ENCODE peak calls at places on chromosomes 5 and 9, in nine cellular contexts. One of them, this sample, is unnamed.

GRCh38 chr5:36660397-36661049 is 54.1 kb downstream of the SLC1A3 start:
- DNase-seq in uterus: no peak
- DNase-seq in stimulated activated naive CD8-positive, alpha-beta T cell treated with anti-CD3 and anti-CD28 coated beads, Interleukin-15, amount 100 ng/mL, for 72 hours: no peak
- DNase-seq in EL: no peak
- DNase-seq in HS-27A: no peak
- DNase-seq in NCI-H526: no peak
- DNase-seq in neural progenitor cell: no peak
- DNase-seq in AG04450: no peak
- DNase-seq in HTR-8/SVneo: no peak
- DNase-seq in this sample: no peak

GRCh38 chr5:88142801-88143692 is 125.6 kb downstream of the TMEM161B start:
- DNase-seq in EL: peak
- DNase-seq in uterus: peak
- DNase-seq in stimulated activated naive CD8-positive, alpha-beta T cell treated with anti-CD3 and anti-CD28 coated beads, Interleukin-15, amount 100 ng/mL, for 72 hours: no peak
- DNase-seq in AG04450: no peak
- DNase-seq in HTR-8/SVneo: no peak
- DNase-seq in NCI-H526: no peak
- DNase-seq in HS-27A: no peak
- DNase-seq in neural progenitor cell: peak
- DNase-seq in this sample: no peak

GRCh38 chr9:79617395-79617794 is 45.6 kb downstream of the TLE4 start:
- DNase-seq in stimulated activated naive CD8-positive, alpha-beta T cell treated with anti-CD3 and anti-CD28 coated beads, Interleukin-15, amount 100 ng/mL, for 72 hours: no peak
- DNase-seq in HS-27A: no peak
- DNase-seq in HTR-8/SVneo: no peak
- DNase-seq in AG04450: peak
- DNase-seq in NCI-H526: no peak
- DNase-seq in neural progenitor cell: no peak
- DNase-seq in EL: no peak
- DNase-seq in uterus: peak
- DNase-seq in this sample: no peak

GRCh38 chr5:41835625-41836024 is 34.6 kb downstream of the OXCT1 start:
- DNase-seq in NCI-H526: no peak
- DNase-seq in HTR-8/SVneo: peak
- DNase-seq in EL: peak
- DNase-seq in stimulated activated naive CD8-positive, alpha-beta T cell treated with anti-CD3 and anti-CD28 coated beads, Interleukin-15, amount 100 ng/mL, for 72 hours: no peak
- DNase-seq in uterus: peak
- DNase-seq in neural progenitor cell: peak
- DNase-seq in HS-27A: peak
- DNase-seq in AG04450: peak
- DNase-seq in this sample: no peak

GRCh38 chr5:168162464-168162863 is 129.0 kb upstream of the WWC1 start:
- DNase-seq in neural progenitor cell: peak
- DNase-seq in NCI-H526: peak
- DNase-seq in AG04450: no peak
- DNase-seq in EL: no peak
- DNase-seq in uterus: no peak
- DNase-seq in HTR-8/SVneo: no peak
- DNase-seq in HS-27A: no peak
- DNase-seq in stimulated activated naive CD8-positive, alpha-beta T cell treated with anti-CD3 and anti-CD28 coated beads, Interleukin-15, amount 100 ng/mL, for 72 hours: no peak
- DNase-seq in this sample: no peak

GRCh38 chr5:100709771-100710170 is 174.6 kb downstream of the FAM174A start:
- DNase-seq in uterus: no peak
- DNase-seq in HS-27A: no peak
- DNase-seq in HTR-8/SVneo: no peak
- DNase-seq in NCI-H526: no peak
- DNase-seq in neural progenitor cell: no peak
- DNase-seq in stimulated activated naive CD8-positive, alpha-beta T cell treated with anti-CD3 and anti-CD28 coated beads, Interleukin-15, amount 100 ng/mL, for 72 hours: no peak
- DNase-seq in AG04450: no peak
- DNase-seq in EL: no peak
- DNase-seq in this sample: no peak

GRCh38 chr9:686381-686813 is 155.1 kb upstream of the DMRT1 start:
- DNase-seq in HTR-8/SVneo: no peak
- DNase-seq in stimulated activated naive CD8-positive, alpha-beta T cell treated with anti-CD3 and anti-CD28 coated beads, Interleukin-15, amount 100 ng/mL, for 72 hours: no peak
- DNase-seq in NCI-H526: no peak
- DNase-seq in neural progenitor cell: no peak
- DNase-seq in HS-27A: no peak
- DNase-seq in EL: peak
- DNase-seq in uterus: peak
- DNase-seq in AG04450: no peak
- DNase-seq in this sample: no peak

GRCh38 chr5:83222906-83223305 is 145.6 kb downstream of the XRCC4 start:
- DNase-seq in HTR-8/SVneo: no peak
- DNase-seq in AG04450: no peak
- DNase-seq in EL: no peak
- DNase-seq in NCI-H526: no peak
- DNase-seq in HS-27A: no peak
- DNase-seq in neural progenitor cell: no peak
- DNase-seq in uterus: no peak
- DNase-seq in stimulated activated naive CD8-positive, alpha-beta T cell treated with anti-CD3 and anti-CD28 coated beads, Interleukin-15, amount 100 ng/mL, for 72 hours: no peak
- DNase-seq in this sample: no peak

GRCh38 chr9:94829380-94830070 is 103.0 kb downstream of the AOPEP start:
- DNase-seq in AG04450: no peak
- DNase-seq in neural progenitor cell: no peak
- DNase-seq in EL: no peak
- DNase-seq in stimulated activated naive CD8-positive, alpha-beta T cell treated with anti-CD3 and anti-CD28 coated beads, Interleukin-15, amount 100 ng/mL, for 72 hours: no peak
- DNase-seq in HTR-8/SVneo: no peak
- DNase-seq in HS-27A: no peak
- DNase-seq in uterus: no peak
- DNase-seq in NCI-H526: no peak
- DNase-seq in this sample: no peak

GRCh38 chr9:18861599-18862546 is 171.1 kb downstream of the SAXO1 start:
- DNase-seq in HS-27A: no peak
- DNase-seq in NCI-H526: no peak
- DNase-seq in HTR-8/SVneo: no peak
- DNase-seq in stimulated activated naive CD8-positive, alpha-beta T cell treated with anti-CD3 and anti-CD28 coated beads, Interleukin-15, amount 100 ng/mL, for 72 hours: no peak
- DNase-seq in neural progenitor cell: peak
- DNase-seq in AG04450: peak
- DNase-seq in EL: no peak
- DNase-seq in uterus: peak
- DNase-seq in this sample: no peak